ENCODE peak calls at places on chromosomes 12 and 14, in four cellular contexts. Y is NCI-H748 treated with DMSO at 0.1 percent for 48 hours; D is stimulated activated naive CD4-positive, alpha-beta T cell; P is cardiac muscle cell. W is an unnamed sample.

GRCh38 chr12:27777141-27777540 is 2.9 kb upstream of the KLHL42 start:
- DNase-seq in D (no peak), P (no peak), Y (no peak), W (no peak)

GRCh38 chr14:74409441-74409840 is 16.6 kb downstream of the SYNDIG1L start:
- DNase-seq in P (no peak), Y (no peak), D (no peak), W (no peak)

GRCh38 chr12:67517181-67517887 is 131.2 kb upstream of the DYRK2 start:
- DNase-seq in Y (no peak), P (peak), D (no peak), W (no peak)

GRCh38 chr12:19402743-19403400 is 36.4 kb upstream of the AEBP2 start:
- DNase-seq in D (no peak), P (peak), Y (no peak), W (no peak)

GRCh38 chr14:71309756-71310155 is 402.5 kb downstream of the PCNX1 start:
- DNase-seq in D (no peak), P (no peak), Y (no peak), W (no peak)

GRCh38 chr14:21455912-21456667 is at the start of gene CHD8:
- DNase-seq in D (peak), P (peak), Y (peak), W (peak)

GRCh38 chr12:29796823-29797263 is 13.1 kb upstream of the TMTC1 start:
- DNase-seq in Y (no peak), P (peak), D (no peak), W (no peak)

GRCh38 chr12:6872073-6873048 is 742 bp downstream of the SPSB2 start:
- DNase-seq in Y (peak), P (peak), D (peak), W (peak)

GRCh38 chr14:105075364-105076295 is 10.4 kb upstream of the GPR132 start:
- DNase-seq in P (peak), D (peak), Y (no peak), W (no peak)

GRCh38 chr12:123001467-123001866 is 21.0 kb downstream of the ARL6IP4 start:
- DNase-seq in P (no peak), Y (no peak), D (no peak), W (no peak)

GRCh38 chr14:54866588-54866987 is 36.0 kb downstream of the GCH1 start:
- DNase-seq in P (no peak), D (no peak), Y (no peak), W (no peak)

GRCh38 chr12:118107026-118107425 is 3.2 kb upstream of the VSIG10 start:
- DNase-seq in D (no peak), Y (no peak), P (no peak), W (no peak)

GRCh38 chr12:16299403-16299802 is 21.9 kb upstream of the SLC15A5 start:
- DNase-seq in P (peak), Y (no peak), D (no peak), W (no peak)

GRCh38 chr12:66644151-66644550 is 34.7 kb downstream of the GRIP1 start:
- DNase-seq in D (no peak), Y (no peak), P (no peak), W (no peak)

GRCh38 chr14:69812725-69813124 is 15.7 kb upstream of the SLC10A1 start:
- DNase-seq in Y (no peak), D (no peak), P (peak), W (no peak)

GRCh38 chr12:55392032-55392795 is 8.1 kb upstream of the OR6C65 start:
- DNase-seq in P (no peak), Y (no peak), D (no peak), W (no peak)

GRCh38 chr14:100653409-100653808 is 66.2 kb upstream of the BEGAIN start:
- DNase-seq in P (no peak), D (peak), Y (no peak), W (no peak)

GRCh38 chr12:48542300-48542928 is 17.0 kb downstream of the OR8S1 start:
- DNase-seq in Y (peak), P (peak), D (peak), W (no peak)

GRCh38 chr14:24965934-24966593 is 83.9 kb downstream of the STXBP6 start:
- DNase-seq in Y (no peak), P (peak), D (no peak), W (no peak)

GRCh38 chr14:77014004-77014604 is 14.4 kb downstream of the IRF2BPL start:
- DNase-seq in P (peak), D (no peak), Y (no peak), W (no peak)

GRCh38 chr14:94125659-94126418 is 3.6 kb downstream of the IFI27L2 start:
- DNase-seq in D (no peak), Y (no peak), P (no peak), W (no peak)

GRCh38 chr12:130680451-130680990 is 35.6 kb downstream of the RIMBP2 start:
- DNase-seq in P (no peak), D (no peak), Y (no peak), W (no peak)

GRCh38 chr14:103830511-103831270 is 16.7 kb downstream of the PPP1R13B start:
- DNase-seq in P (no peak), D (no peak), Y (no peak), W (no peak)

GRCh38 chr14:67618617-67619063 is 1.1 kb upstream of the ARG2 start:
- DNase-seq in D (peak), P (peak), Y (peak), W (peak)

GRCh38 chr14:67358914-67359313 is 690 bp downstream of the ATP6V1D start:
- DNase-seq in Y (no peak), D (no peak), P (no peak), W (no peak)

GRCh38 chr12:45730842-45731336 is 1.4 kb downstream of the ARID2 start:
- DNase-seq in Y (peak), D (peak), P (peak), W (no peak)

GRCh38 chr14:104694991-104695659 is 5.7 kb downstream of the INF2 start:
- DNase-seq in P (no peak), Y (no peak), D (peak), W (no peak)

GRCh38 chr12:2844786-2845185 is 10.0 kb upstream of the NRIP2 start:
- DNase-seq in Y (no peak), P (no peak), D (no peak), W (no peak)

GRCh38 chr12:12661086-12661485 is 34.9 kb downstream of the GPR19 start:
- DNase-seq in Y (no peak), P (peak), D (no peak), W (no peak)

GRCh38 chr12:116797885-116798284 is 59.8 kb downstream of the RNFT2 start:
- DNase-seq in P (no peak), Y (no peak), D (no peak), W (no peak)

W was measured in DMS153.